ENCODE peak calls at places on chromosomes 12 and 14, in seven cellular contexts. D is GM12878, B is H1, I is HepG2, W is SK-N-SH, H is HCT116, Y is K562. X is an unnamed sample.

GRCh38 chr14:104187121-104187889 is 48.9 kb downstream of the KIF26A start:
- DNase-seq in W (no peak), I (no peak), H (no peak), B (no peak), Y (no peak), D (no peak), X (peak; percentile 31)

GRCh38 chr12:52380271-52380694 is 5.2 kb downstream of the KRT84 start:
- DNase-seq in I (no peak), D (no peak), B (no peak), H (no peak), Y (no peak), W (peak; percentile 53), X (peak; percentile 67)

GRCh38 chr14:100586153-100586519 is 1.1 kb downstream of the BEGAIN start:
- DNase-seq in I (no peak), B (no peak), W (peak; percentile 79), Y (peak; percentile 30), H (no peak), D (no peak), X (no peak)

GRCh38 chr12:4743046-4743445 is 22.8 kb downstream of the GALNT8 start:
- DNase-seq in I (no peak), D (no peak), H (no peak), B (no peak), Y (no peak), W (no peak), X (no peak)

GRCh38 chr14:73727181-73727580 is 13.0 kb upstream of the PNMA1 start:
- DNase-seq in W (no peak), D (no peak), I (no peak), Y (no peak), B (no peak), H (no peak), X (no peak)

GRCh38 chr14:61322799-61323290 is 1.5 kb downstream of the PRKCH start:
- DNase-seq in I (no peak), W (peak; percentile 27), H (peak; percentile 66), Y (no peak), D (no peak), B (no peak), X (peak; percentile 72)

GRCh38 chr14:93035585-93035916 is 80.2 kb downstream of the ITPK1 start:
- DNase-seq in B (no peak), W (no peak), Y (no peak), H (no peak), D (no peak), I (no peak), X (no peak)

GRCh38 chr14:63854330-63854729 is 1.5 kb downstream of the SYNE2 start:
- DNase-seq in B (no peak), H (no peak), W (no peak), D (no peak), Y (no peak), I (no peak), X (no peak)

GRCh38 chr14:69050235-69051184 is 71.4 kb upstream of the ACTN1 start:
- DNase-seq in H (no peak), W (no peak), I (no peak), B (no peak), D (no peak), Y (no peak), X (no peak)

GRCh38 chr12:126390969-126391566 is 1325.8 kb downstream of the AACS start:
- DNase-seq in I (no peak), Y (no peak), D (no peak), B (no peak), H (no peak), W (no peak), X (no peak)
- TF ChIP-seq JUND in I (no peak), Y (no peak), D (no peak), B (no peak), H (no peak), W (no peak), X (no peak)

DNA sequence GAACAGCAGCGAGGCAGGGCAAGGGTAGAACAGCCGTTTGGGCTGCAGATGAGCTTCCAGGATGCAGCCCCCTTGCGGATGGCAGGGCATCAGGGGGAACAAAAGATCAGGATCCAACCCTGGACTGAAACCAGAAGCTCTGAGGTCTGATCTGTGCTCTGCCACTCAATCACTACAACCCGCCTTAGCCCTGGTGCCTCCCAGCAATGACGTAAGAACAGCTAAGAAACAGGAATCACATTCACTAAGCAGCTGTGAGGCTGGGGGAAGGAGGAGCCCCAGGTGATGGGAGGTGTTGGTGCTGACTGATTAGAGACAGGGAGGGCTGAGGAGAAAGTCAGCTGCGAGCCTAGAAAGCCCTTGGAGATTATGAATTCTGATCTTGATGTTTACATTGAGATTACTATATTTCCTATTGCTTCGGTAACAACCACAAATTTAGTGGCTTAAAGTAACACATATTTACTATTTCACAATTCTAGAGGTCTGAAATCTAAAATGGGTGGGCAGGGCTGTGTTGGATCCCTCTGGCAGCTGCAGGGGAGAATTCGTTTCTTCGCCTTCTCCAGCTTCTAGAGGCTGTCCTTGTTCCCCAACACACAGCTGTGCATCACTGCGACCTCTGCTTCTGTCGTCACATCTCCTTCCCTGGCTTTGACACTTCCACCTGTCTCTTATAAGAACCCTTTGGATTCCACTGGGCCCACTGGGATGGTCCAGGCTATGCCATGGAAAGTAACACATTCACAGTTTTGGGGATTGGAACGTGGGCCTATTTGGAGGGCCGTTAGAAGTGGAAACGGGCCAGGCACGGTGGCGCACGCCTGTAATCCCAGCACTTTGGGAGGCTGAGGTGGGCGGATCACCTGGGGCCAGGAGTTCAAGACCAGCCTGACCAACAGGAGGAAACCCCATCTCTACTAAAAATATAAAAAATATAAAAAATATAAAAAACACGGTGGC is 6.1 kb upstream of the CD9 start:
- DNase-seq in W (no peak), H (no peak), D (no peak), B (no peak), Y (no peak), I (no peak), X (no peak)
- TF ChIP-seq JUND in W (no peak), H (no peak), D (no peak), B (no peak), Y (no peak), I (no peak), X (no peak)

GRCh38 chr14:41825622-41826021 is 218.9 kb downstream of the LRFN5 start:
- DNase-seq in B (no peak), Y (no peak), W (no peak), I (no peak), H (no peak), D (no peak), X (no peak)
- TF ChIP-seq JUND in B (no peak), Y (no peak), W (no peak), I (no peak), H (no peak), D (no peak), X (no peak)

DNA sequence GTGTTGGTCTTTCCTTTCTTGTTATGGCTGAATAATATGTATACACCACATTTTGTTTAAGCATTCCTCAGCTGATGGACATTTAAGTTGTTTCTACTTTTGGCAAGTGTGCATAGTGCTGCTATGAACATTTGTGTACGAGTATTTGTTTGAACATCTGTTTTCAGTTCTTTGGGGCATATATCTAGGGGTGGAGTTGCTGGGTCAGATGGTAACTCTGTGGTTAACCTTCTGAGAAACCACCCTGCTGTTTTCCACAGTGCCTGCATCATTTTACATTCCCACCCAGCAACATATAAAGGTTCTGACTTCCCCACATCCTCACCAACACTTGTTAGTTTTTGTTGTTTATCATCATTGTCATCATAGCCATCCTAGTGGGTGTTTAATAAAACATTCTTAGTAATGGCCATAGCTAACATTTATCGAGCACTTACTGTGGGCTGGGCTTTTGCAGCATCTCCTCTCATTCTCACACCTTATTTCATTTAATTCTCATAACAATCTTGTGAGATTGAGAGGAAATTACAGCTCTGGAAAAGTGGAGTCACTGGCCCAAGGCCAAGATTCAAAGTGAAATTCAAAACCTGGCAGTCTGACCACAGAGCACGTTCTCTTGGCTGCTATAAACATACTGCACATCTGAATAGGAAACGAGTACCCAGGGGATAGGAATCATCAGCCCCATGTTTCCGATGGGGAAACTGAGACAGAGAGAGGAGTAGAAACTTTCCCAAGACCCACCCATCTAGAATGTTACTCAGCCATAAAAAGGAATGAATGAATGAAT is 193.6 kb downstream of the KSR2 start:
- DNase-seq in I (no peak), Y (no peak), H (no peak), D (no peak), B (no peak), W (no peak), X (no peak)
- TF ChIP-seq JUND in I (no peak), Y (no peak), H (no peak), D (no peak), B (no peak), W (no peak), X (no peak)

DNA sequence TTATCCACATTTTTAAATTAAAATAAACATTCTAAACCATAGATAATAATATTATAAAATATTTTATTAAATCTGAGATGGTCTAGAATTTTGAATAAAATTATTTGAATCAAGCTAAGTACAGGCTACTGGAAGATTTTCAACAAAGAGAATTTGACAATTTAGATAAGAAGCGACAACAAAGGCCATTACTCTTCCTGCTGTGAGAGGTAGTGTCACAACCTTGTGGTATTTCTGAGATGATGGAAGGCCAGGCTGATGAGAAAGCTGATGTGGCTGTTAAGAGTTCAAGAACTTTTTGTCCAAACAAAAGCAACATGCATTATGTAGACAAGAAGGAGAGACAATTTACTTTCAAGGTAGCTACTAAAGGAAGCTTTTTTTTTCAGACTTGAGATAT is 43.7 kb upstream of the CNTN1 start:
- DNase-seq in W (no peak), B (no peak), D (no peak), H (no peak), I (no peak), Y (no peak), X (no peak)
- TF ChIP-seq JUND in W (no peak), B (no peak), D (no peak), H (no peak), I (no peak), Y (no peak), X (no peak)

GRCh38 chr12:89161553-89161952 is 190.7 kb downstream of the DUSP6 start:
- DNase-seq in Y (no peak), I (no peak), D (no peak), H (no peak), B (no peak), W (no peak), X (no peak)

GRCh38 chr12:89163918-89164317 is 188.4 kb downstream of the DUSP6 start:
- DNase-seq in W (no peak), D (no peak), I (no peak), Y (no peak), H (no peak), B (no peak), X (no peak)

GRCh38 chr12:89162704-89163261 is 189.5 kb downstream of the DUSP6 start:
- DNase-seq in H (peak; percentile 15), D (peak; percentile 23), B (no peak), Y (no peak), I (no peak), W (no peak), X (no peak)

GRCh38 chr12:89167986-89168385 is 184.3 kb downstream of the DUSP6 start:
- DNase-seq in D (no peak), H (no peak), B (no peak), W (no peak), Y (no peak), I (no peak), X (no peak)

DNA sequence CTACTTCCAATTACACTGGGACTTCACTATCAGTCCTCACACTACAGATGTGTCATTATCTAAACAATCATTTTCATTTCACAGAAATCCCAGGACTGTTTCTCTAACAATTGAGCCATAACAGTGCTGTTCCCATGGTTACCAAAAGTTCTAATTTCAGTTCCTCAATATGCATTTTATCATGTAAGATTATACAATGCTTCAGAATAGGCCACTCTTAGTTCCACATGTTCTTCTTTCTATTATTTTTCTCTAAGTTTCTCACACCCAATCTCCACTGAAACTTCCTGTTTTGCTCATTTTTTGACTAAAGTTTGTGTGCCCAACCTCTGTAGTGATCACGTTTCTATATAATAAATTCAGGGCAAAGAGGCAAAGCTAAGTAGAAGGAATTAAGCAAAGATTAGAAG is 185.8 kb downstream of the DUSP6 start:
- DNase-seq in B (no peak), I (no peak), H (no peak), D (peak; percentile 43), Y (no peak), W (no peak), X (no peak)
- TF ChIP-seq JUND in B (no peak), I (no peak), H (no peak), D (no peak), Y (no peak), W (no peak), X (no peak)

X was measured in T47D.